ENCODE peak calls at places on chromosomes 1 and 21, in five cellular contexts. X is GM12878, C is HCT116, Q is K562, E is HepG2. R is an unnamed sample.

GRCh38 chr1:110746644-110747259 is 72.0 kb upstream of the KCNA3 start:
- DNase-seq in X (no peak), C (no peak), E (peak), Q (peak), R (peak)

GRCh38 chr1:24319962-24320361 is 805 bp downstream of the GRHL3 start:
- DNase-seq in E (no peak), Q (no peak), X (no peak), C (no peak), R (no peak)

GRCh38 chr1:202760589-202760988 is 47.6 kb downstream of the KDM5B start:
- DNase-seq in X (no peak), C (no peak), E (no peak), Q (no peak), R (no peak)

GRCh38 chr1:146036990-146037646 is 15.6 kb upstream of the HJV start:
- DNase-seq in Q (peak), E (peak), X (peak), C (peak), R (no peak)

GRCh38 chr1:56774067-56774609 is 45.1 kb downstream of the FYB2 start:
- DNase-seq in Q (no peak), E (no peak), X (no peak), C (no peak), R (no peak)

GRCh38 chr1:245258271-245258920 is 103.6 kb downstream of the KIF26B start:
- DNase-seq in X (no peak), Q (no peak), C (no peak), E (peak), R (no peak)

GRCh38 chr1:101285922-101286568 is 49.2 kb downstream of the S1PR1 start:
- DNase-seq in X (no peak), E (no peak), Q (no peak), C (no peak), R (no peak)

GRCh38 chr1:208409171-208409570 is 165.0 kb upstream of the PLXNA2 start:
- DNase-seq in X (no peak), C (no peak), Q (no peak), E (no peak), R (no peak)

GRCh38 chr1:92994105-92994712 is 32.9 kb upstream of the DIPK1A start:
- DNase-seq in E (peak), Q (peak), C (peak), X (no peak), R (no peak)

GRCh38 chr1:185287451-185287850 is 29.6 kb downstream of the IVNS1ABP start:
- DNase-seq in Q (no peak), E (no peak), X (no peak), C (no peak), R (no peak)

GRCh38 chr1:2821970-2822620 is 20.6 kb upstream of the TTC34 start:
- DNase-seq in X (no peak), Q (peak), E (no peak), C (no peak), R (peak)

GRCh38 chr1:1170215-1170890 is 3.3 kb upstream of the TTLL10 start:
- DNase-seq in X (no peak), C (no peak), E (no peak), Q (no peak), R (peak)

GRCh38 chr1:245575710-245576109 is 420.9 kb downstream of the KIF26B start:
- DNase-seq in C (no peak), Q (no peak), E (no peak), X (no peak), R (no peak)

GRCh38 chr1:76313304-76313703 is 238.8 kb downstream of the ST6GALNAC3 start:
- DNase-seq in C (no peak), Q (no peak), E (no peak), X (no peak), R (no peak)

GRCh38 chr1:216836316-216836715 is 113.1 kb upstream of the ESRRG start:
- DNase-seq in C (no peak), Q (no peak), X (no peak), E (no peak), R (no peak)

GRCh38 chr1:201728731-201729130 is 100.2 kb upstream of the IPO9 start:
- DNase-seq in X (no peak), E (no peak), Q (no peak), C (no peak), R (no peak)

GRCh38 chr1:160519542-160520435 is 3.3 kb downstream of the SLAMF6 start:
- DNase-seq in X (peak), C (no peak), E (no peak), Q (peak), R (no peak)

GRCh38 chr1:42336978-42337377 is 1.9 kb upstream of the FOXJ3 start:
- DNase-seq in X (no peak), Q (no peak), E (no peak), C (no peak), R (no peak)

GRCh38 chr1:61263905-61264824 is 181.8 kb downstream of the NFIA start:
- DNase-seq in X (no peak), E (no peak), Q (peak), C (no peak), R (no peak)

GRCh38 chr1:3725366-3725765 is 26.9 kb upstream of the CCDC27 start:
- DNase-seq in X (no peak), C (no peak), Q (no peak), E (no peak), R (no peak)

GRCh38 chr1:66383602-66384001 is 150.4 kb upstream of the SGIP1 start:
- DNase-seq in Q (no peak), X (no peak), E (no peak), C (no peak), R (no peak)

GRCh38 chr1:66383168-66383567 is 150.8 kb upstream of the SGIP1 start:
- DNase-seq in Q (peak), X (no peak), E (no peak), C (no peak), R (no peak)

GRCh38 chr1:66381626-66382275 is 152.2 kb upstream of the SGIP1 start:
- DNase-seq in E (no peak), X (no peak), Q (no peak), C (no peak), R (no peak)

GRCh38 chr1:66384258-66384657 is 149.7 kb upstream of the SGIP1 start:
- DNase-seq in X (no peak), C (no peak), Q (no peak), E (no peak), R (no peak)

DNA sequence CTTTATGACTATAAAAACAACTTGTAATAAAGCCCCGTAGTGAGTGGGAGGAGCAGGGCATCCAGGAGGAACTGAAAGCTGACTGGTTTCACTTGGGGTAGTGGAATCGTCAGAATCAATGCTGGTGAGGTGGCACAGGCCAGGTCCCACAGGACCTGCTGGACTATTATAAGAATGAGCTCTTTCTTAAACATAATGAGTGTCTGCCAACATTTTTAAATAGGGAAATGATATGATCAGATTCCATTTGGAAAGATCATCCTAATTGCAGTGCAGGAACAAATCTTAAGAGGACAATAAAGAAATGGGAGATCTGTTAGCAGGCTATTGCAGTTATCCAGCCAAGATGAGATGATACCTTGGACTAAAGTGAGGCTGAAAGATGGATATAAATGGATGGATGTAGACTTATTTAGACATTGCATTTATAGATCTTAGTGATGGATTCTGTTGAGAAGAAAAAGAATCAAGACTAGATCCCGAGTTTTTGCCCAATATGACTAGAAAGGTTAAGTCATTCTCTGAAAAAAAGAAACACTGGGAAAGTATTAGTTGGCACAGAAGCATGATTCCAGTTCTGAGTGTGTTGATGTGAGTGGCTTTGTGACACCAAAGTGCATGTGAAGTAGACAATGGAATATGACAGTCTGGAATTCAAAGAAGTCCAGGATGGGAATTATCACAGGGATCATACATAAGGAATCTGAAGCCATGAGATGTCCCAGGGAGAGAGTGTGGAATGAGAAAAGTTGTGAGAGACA is 153.3 kb upstream of the SGIP1 start:
- DNase-seq in E (no peak), Q (no peak), X (peak), C (no peak), R (no peak)
- TF ChIP-seq YY1 in E (no peak), Q (no peak), X (peak), C (no peak), R (no peak)

DNA sequence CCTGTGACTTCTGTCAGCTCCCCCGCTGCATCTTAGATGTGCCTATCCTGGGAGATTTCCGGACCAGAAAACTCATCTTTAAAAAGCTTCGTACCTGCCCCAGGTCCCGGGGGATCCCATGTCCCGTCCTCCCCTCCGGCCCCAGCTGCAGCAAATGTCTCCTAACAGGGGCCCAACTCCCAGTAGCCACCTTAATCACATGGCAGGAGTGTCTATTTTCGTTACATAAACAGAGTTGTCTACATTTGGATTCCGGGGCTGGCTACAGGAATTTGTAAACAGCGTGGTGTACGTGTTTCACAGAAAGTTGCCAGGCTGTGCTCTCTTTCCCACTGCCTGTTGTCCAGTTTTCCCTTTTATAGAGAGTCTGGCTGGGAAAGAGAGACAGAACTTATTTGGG is 17.9 kb upstream of the KCNE2 start:
- DNase-seq in X (no peak), E (no peak), C (no peak), Q (no peak), R (no peak)
- TF ChIP-seq SRF in X (no peak), E (no peak), C (no peak), Q (no peak), R (no peak)

DNA sequence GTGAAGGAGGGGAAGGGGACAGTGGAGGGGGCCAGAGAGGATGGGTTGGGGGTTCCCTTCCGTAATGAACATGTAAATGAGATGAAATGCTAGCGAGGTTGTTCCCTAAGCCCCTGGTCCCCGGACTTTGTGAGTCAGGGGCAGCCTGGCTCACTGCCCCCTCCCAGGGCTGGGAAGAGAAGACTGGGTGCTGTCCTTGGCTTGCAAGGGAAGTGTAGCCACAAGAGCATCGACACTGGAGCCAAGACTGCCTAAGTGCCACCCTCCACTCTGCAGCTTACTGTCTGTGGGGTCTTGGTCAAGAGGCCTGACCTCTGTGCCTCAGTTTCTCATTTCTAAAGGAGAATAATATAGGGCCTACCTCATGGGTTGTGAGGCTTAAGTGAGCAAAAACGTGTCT is 483 bp downstream of the PEAR1 start:
- DNase-seq in X (no peak), Q (no peak), C (no peak), E (no peak), R (no peak)
- TF ChIP-seq YY1 in X (no peak), Q (no peak), C (no peak), E (no peak), R (no peak)

GRCh38 chr1:163038928-163039327 is 30.2 kb upstream of the RGS4 start:
- DNase-seq in E (no peak), X (no peak), Q (no peak), C (no peak), R (no peak)
- TF ChIP-seq SRF in E (no peak), X (no peak), Q (no peak), C (no peak), R (no peak)

GRCh38 chr1:94260635-94261387 is 23.4 kb upstream of the ARHGAP29 start:
- DNase-seq in Q (no peak), C (no peak), X (no peak), E (no peak), R (no peak)
- TF ChIP-seq YY1 in Q (no peak), C (no peak), X (no peak), E (no peak), R (no peak)

DNA sequence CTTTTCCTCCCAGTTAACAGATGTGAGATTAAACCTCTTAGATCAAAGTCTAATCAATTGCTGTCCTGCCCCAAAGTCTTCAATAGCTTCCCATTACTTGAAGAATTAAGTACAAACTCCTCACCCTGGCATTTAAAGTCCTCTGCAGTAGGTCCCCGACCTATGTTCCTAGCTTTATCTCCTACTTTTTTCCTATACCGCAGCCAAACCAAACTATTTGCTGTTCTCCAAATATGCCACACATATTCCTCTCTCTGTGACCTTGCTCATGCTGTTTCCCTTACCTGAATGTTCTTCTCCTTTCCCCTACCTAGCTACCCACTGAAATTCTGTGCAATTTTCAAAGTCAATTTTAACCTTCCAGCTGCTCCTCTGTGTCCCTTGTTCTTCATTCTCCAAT is 14.0 kb upstream of the PPP2R5A start:
- DNase-seq in X (no peak), C (no peak), Q (no peak), E (no peak), R (no peak)
- TF ChIP-seq SRF in X (no peak), C (no peak), Q (no peak), E (no peak), R (no peak)

R was measured in H1.